ENCODE peak calls at places on chromosomes 2 and 18, in nine cellular contexts. N is cardiac fibroblast; T is stimulated activated CD4-positive, alpha-beta T cell treated with anti-CD3 and anti-CD28 coated beads, Interleukin-1b, Interleukin-23, amount 100 ng/mL, for 48 hours; A is progenitor cell of endocrine pancreas; F is Daoy; J is activated CD8-positive, alpha-beta memory T cell treated with anti-CD3 and anti-CD28 coated beads, Interleukin-2, amount 50 U/mL, for 48 hours; S is heart left ventricle; Q is MM.1S; U is left cardiac atrium. I is an unnamed sample.

GRCh38 chr2:48345176-48345575 is 184.8 kb upstream of the STON1 start:
- DNase-seq in N (no peak), T (no peak), A (no peak), F (no peak), J (no peak), S (no peak), Q (no peak), U (no peak), I (no peak)

GRCh38 chr2:66694087-66694858 is 259.3 kb downstream of the MEIS1 start:
- DNase-seq in N (no peak), T (no peak), A (no peak), F (no peak), J (no peak), S (no peak), Q (no peak), U (no peak), I (no peak)

GRCh38 chr2:236092714-236093113 is 75.5 kb downstream of the GBX2 start:
- DNase-seq in N (no peak), T (no peak), A (no peak), F (no peak), J (no peak), S (no peak), Q (no peak), U (no peak), I (no peak)

GRCh38 chr2:30412392-30413321 is 34.4 kb upstream of the LCLAT1 start:
- DNase-seq in N (peak), T (no peak), A (no peak), F (no peak), J (no peak), S (peak), Q (no peak), U (peak), I (peak)

GRCh38 chr2:10370390-10370789 is 67.7 kb downstream of the HPCAL1 start:
- DNase-seq in N (no peak), T (no peak), A (no peak), F (no peak), J (no peak), S (no peak), Q (no peak), U (no peak), I (no peak)

GRCh38 chr2:65070172-65070830 is 14.1 kb downstream of the CEP68 start:
- DNase-seq in N (peak), T (peak), A (no peak), F (peak), J (peak), S (no peak), Q (no peak), U (no peak), I (peak)

GRCh38 chr18:80239830-80240229 is 7.5 kb downstream of the PARD6G start:
- DNase-seq in N (no peak), T (no peak), A (no peak), F (no peak), J (no peak), S (no peak), Q (no peak), U (no peak), I (no peak)

GRCh38 chr2:33598472-33599174 is 476 bp downstream of the FAM98A start:
- DNase-seq in N (peak), T (peak), A (no peak), F (peak), J (peak), S (peak), Q (peak), U (peak), I (peak)

GRCh38 chr2:68719912-68720311 is 14.7 kb upstream of the ARHGAP25 start:
- DNase-seq in N (no peak), T (no peak), A (no peak), F (no peak), J (no peak), S (no peak), Q (no peak), U (no peak), I (no peak)

GRCh38 chr2:203934711-203935438 is 1.7 kb upstream of the ICOS start:
- DNase-seq in N (no peak), T (no peak), A (no peak), F (no peak), J (no peak), S (no peak), Q (no peak), U (no peak), I (no peak)

GRCh38 chr18:38420611-38421010 is 855.0 kb upstream of the CELF4 start:
- DNase-seq in N (no peak), T (no peak), A (no peak), F (no peak), J (no peak), S (no peak), Q (no peak), U (no peak), I (no peak)

GRCh38 chr2:171670655-171671054 is 16.6 kb upstream of the DYNC1I2 start:
- DNase-seq in N (peak), T (no peak), A (no peak), F (no peak), J (no peak), S (no peak), Q (no peak), U (no peak), I (no peak)

GRCh38 chr18:79945118-79946042 is 6.1 kb downstream of the SLC66A2 start:
- DNase-seq in N (no peak), T (no peak), A (no peak), F (no peak), J (peak), S (no peak), Q (no peak), U (no peak), I (no peak)

GRCh38 chr2:64391459-64391858 is 62.5 kb upstream of the LGALSL start:
- DNase-seq in N (no peak), T (no peak), A (no peak), F (peak), J (no peak), S (no peak), Q (no peak), U (no peak), I (no peak)

I was measured in AG08396.